ENCODE peak calls at places on chromosome X, in four cellular contexts. A is A549, I is HepG2, S is vagina. H is an unnamed sample.
A peak's percentile ranks its signal among the peaks of the same experiment; 100 is the strongest.

GRCh38 chrX:129983575-129984131 is 1.2 kb downstream of the BCORL1 start:
- DNase-seq in A (no peak), I (no peak), S (no peak), H (no peak)

GRCh38 chrX:47540754-47541538 is 20.1 kb upstream of the ARAF start:
- DNase-seq in A (peak; percentile 91), I (peak; percentile 81), S (no peak), H (peak; percentile 36)

GRCh38 chrX:47217852-47218279 is 615 bp upstream of the CDK16 start:
- DNase-seq in A (peak; percentile 99), I (peak; percentile 94), S (no peak), H (peak; percentile 96)

GRCh38 chrX:77527233-77528001 is 80.2 kb downstream of the FGF16 start:
- DNase-seq in A (no peak), I (no peak), S (no peak), H (peak; percentile 90)

GRCh38 chrX:47232803-47233332 is at the start of gene USP11:
- DNase-seq in A (peak; percentile 63), I (peak; percentile 47), S (no peak), H (peak; percentile 76)

GRCh38 chrX:100413231-100413630 is 3.2 kb upstream of the PCDH19 start:
- DNase-seq in A (peak; percentile 59), I (peak; percentile 33), S (no peak), H (peak; percentile 27)

GRCh38 chrX:3815896-3816664 is 102.6 kb upstream of the PRKX start:
- DNase-seq in A (peak; percentile 42), I (peak; percentile 36), S (no peak), H (peak; percentile 46)

GRCh38 chrX:11137543-11138139 is 26.5 kb downstream of the HCCS start:
- DNase-seq in A (peak; percentile 23), I (peak; percentile 1), S (no peak), H (peak; percentile 41)

GRCh38 chrX:101658661-101659477 is 781 bp downstream of the ARMCX2 start:
- DNase-seq in A (peak; percentile 24), I (no peak), S (no peak), H (peak; percentile 28)

GRCh38 chrX:63511361-63511760 is 160.2 kb upstream of the SPIN4 start:
- DNase-seq in A (no peak), I (no peak), S (no peak), H (no peak)

GRCh38 chrX:138648570-138648969 is 62.9 kb downstream of the FGF13 start:
- DNase-seq in A (no peak), I (no peak), S (no peak), H (no peak)

GRCh38 chrX:96703816-96704215 is 19.2 kb downstream of the DIAPH2 start:
- DNase-seq in A (no peak), I (no peak), S (no peak), H (no peak)

GRCh38 chrX:111254896-111255693 is 15.2 kb downstream of the CAPN6 start:
- DNase-seq in A (no peak), I (no peak), S (no peak), H (no peak)

GRCh38 chrX:43949669-43950068 is 23.5 kb downstream of the NDP start:
- DNase-seq in A (peak; percentile 48), I (peak; percentile 10), S (no peak), H (peak; percentile 1)

GRCh38 chrX:13463608-13464007 is 105.8 kb upstream of the EGFL6 start:
- DNase-seq in A (peak; percentile 6), I (no peak), S (no peak), H (no peak)

GRCh38 chrX:74656079-74656745 is 41.8 kb upstream of the RLIM start:
- DNase-seq in A (no peak), I (no peak), S (no peak), H (no peak)

GRCh38 chrX:16712116-16712824 is at the start of gene CTPS2:
- DNase-seq in A (peak; percentile 69), I (peak; percentile 39), S (no peak), H (peak; percentile 78)
- TF ChIP-seq POLR2A in A (peak; percentile 67), I (peak; percentile 59), S (no peak), H (peak; percentile 76)

GRCh38 chrX:118974088-118974907 is at the start of gene LONRF3:
- DNase-seq in A (peak; percentile 60), I (peak; percentile 58), S (peak; percentile 72), H (peak; percentile 15)

GRCh38 chrX:118973389-118974087 is 880 bp upstream of the LONRF3 start:
- DNase-seq in A (no peak), I (no peak), S (no peak), H (no peak)

GRCh38 chrX:118975831-118976598 is 1.6 kb downstream of the LONRF3 start:
- DNase-seq in A (peak; percentile 71), I (peak; percentile 69), S (peak; percentile 94), H (no peak)

GRCh38 chrX:118976599-118977340 is 2.4 kb downstream of the LONRF3 start:
- DNase-seq in A (peak; percentile 61), I (no peak), S (peak; percentile 61), H (peak; percentile 2)

DNA sequence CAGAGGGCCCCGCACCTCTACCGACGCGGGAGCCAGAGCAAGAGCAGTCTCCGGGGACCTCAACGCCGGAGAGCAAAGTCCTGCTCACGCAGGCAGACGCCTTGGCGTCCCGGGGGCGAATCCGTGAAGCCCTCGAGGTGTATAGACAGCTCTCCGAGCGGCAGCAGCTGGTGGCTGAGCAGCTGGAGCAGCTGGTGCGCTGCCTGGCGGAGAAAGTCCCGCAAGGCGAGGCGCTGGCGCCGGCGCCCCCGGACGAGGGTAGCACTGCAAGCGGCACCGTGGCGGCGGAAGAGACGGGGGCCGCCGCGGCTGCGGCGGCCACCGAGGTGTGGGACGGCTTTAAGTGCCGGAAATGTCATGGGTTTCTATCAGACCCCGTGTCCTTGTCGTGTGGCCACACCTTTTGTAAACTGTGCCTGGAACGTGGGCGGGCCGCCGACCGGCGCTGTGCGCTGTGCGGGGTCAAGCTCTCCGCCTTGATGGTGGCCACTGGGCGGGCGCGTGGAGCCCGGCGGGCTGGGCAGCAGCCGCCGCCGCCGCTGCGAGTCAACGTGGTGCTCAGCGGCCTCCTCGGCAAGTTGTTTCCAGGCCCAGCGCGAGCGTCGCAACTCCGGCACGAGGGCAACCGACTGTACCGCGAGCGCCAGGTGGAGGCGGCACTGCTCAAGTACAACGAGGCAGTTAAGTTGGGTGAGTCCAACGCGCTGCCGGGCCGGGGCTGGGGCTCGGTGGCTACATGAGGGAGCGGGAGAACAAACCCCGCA is 672 bp downstream of the LONRF3 start:
- DNase-seq in A (peak; percentile 66), I (peak; percentile 27), S (peak; percentile 74), H (peak; percentile 23)
- TF ChIP-seq POLR2A in A (no peak), I (no peak), S (no peak), H (no peak)

GRCh38 chrX:118219866-118220265 is 103.3 kb upstream of the KLHL13 start:
- DNase-seq in A (no peak), I (no peak), S (no peak), H (no peak)

GRCh38 chrX:118221257-118221656 is 104.6 kb upstream of the KLHL13 start:
- DNase-seq in A (no peak), I (no peak), S (no peak), H (no peak)

GRCh38 chrX:118218940-118219339 is 102.3 kb upstream of the KLHL13 start:
- DNase-seq in A (no peak), I (no peak), S (no peak), H (no peak)

GRCh38 chrX:118220509-118220908 is 103.9 kb upstream of the KLHL13 start:
- DNase-seq in A (no peak), I (no peak), S (no peak), H (no peak)

DNA sequence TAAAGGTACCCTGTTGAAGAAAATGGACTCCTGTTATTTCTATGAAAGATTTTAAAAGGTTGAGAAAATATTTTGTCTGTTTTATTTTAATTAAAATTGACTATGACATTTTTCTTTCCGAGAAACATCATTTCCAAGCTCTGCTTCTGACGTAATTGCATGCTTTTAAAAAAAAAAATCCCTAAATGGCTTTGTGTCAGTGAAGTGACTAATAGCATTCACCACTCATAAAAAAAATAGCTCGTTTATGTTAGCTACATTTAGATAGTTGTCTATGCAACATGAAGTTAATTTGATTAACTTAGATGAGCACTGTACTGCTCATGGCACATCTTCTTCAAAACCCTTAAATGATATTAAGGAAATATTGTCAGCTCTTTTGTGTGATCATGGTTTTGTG is 105.1 kb upstream of the KLHL13 start:
- DNase-seq in A (no peak), I (no peak), S (no peak), H (no peak)
- TF ChIP-seq POLR2A in A (no peak), I (no peak), S (no peak), H (no peak)

DNA sequence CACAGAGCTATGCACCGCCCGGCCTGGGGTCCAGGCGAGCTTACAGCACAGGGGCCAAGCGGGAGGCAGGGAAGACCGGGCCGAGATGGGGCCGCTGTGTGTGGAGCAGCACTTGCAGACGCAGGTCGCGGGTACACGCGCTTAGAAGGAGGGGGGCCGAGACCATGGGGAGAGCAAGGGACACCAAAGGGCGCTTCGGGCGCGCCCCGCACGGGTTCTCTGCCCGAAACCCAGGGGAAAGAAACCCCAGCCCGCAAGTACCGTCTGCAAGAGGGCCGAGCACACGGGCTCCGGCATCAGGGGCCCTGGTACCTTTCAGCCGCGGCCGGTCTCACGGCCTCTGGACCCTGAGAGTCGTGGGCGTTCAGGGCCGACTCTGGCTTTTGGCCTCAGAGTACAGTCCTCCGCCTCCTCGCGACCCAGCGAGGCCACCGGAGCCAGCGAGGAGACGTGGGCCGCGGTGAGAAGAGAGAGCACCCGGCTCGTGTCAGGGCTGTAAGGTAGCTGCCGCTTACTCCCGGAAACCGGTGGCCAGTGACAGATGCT is 337 bp downstream of the EOLA2 start:
- DNase-seq in A (peak; percentile 4), I (no peak), S (no peak), H (peak; percentile 63)
- TF ChIP-seq POLR2A in A (no peak), I (no peak), S (no peak), H (no peak)

GRCh38 chrX:153499876-153500275 is 5.1 kb downstream of the BGN start:
- DNase-seq in A (no peak), I (no peak), S (no peak), H (no peak)

GRCh38 chrX:153502796-153503195 is 8.0 kb downstream of the BGN start:
- DNase-seq in A (no peak), I (no peak), S (no peak), H (no peak)

GRCh38 chrX:153501530-153501929 is 6.8 kb downstream of the BGN start:
- DNase-seq in A (no peak), I (no peak), S (no peak), H (no peak)

GRCh38 chrX:153500676-153501280 is 6.0 kb downstream of the BGN start:
- DNase-seq in A (no peak), I (no peak), S (no peak), H (no peak)

GRCh38 chrX:153502131-153502530 is 7.4 kb downstream of the BGN start:
- DNase-seq in A (no peak), I (no peak), S (no peak), H (no peak)
- TF ChIP-seq POLR2A in A (no peak), I (no peak), S (no peak), H (no peak)

DNA sequence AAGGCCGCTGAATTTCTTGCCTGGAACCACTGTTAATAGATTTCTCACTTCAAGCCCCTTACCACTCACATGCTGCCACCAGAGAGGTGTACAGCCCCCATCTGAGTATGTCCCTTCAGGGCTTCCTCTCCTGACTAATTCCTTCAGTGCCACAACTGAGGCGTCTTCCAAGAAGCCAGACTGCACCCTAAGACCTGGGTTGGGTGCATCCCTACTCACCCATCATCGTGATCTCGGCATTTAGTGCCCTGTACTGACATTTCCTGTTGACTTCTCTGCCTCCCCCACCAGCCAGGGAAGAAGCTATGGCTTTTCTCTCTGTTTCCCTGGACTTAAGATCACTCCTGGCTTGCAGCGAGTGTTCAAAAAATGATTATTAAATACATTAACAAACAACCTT is 40.4 kb upstream of the MAP3K15 start:
- DNase-seq in A (no peak), I (no peak), S (no peak), H (no peak)
- TF ChIP-seq POLR2A in A (no peak), I (no peak), S (no peak), H (no peak)